ENCODE peak calls at places on chromosomes 3 and 15, in ten cellular contexts. One of them, this sample, is unnamed. For H3K4me1, the result is how much of the 10 kb centered on the place peaks cover.

GRCh38 chr3:142088522-142088921 is 60.8 kb downstream of the TFDP2 start:
- DNase-seq in Peyer's patch: no peak
- DNase-seq in pancreas: no peak
- DNase-seq in PC-3: peak
- DNase-seq in uterus: no peak
- DNase-seq in fibroblast of lung: peak
- DNase-seq in H1: no peak
- DNase-seq in heart left ventricle: no peak
- DNase-seq in HCT116: peak
- DNase-seq in neural progenitor cell: no peak
- DNase-seq in this sample: peak

GRCh38 chr3:16204751-16205150 is 30.3 kb downstream of the GALNT15 start:
- DNase-seq in Peyer's patch: no peak
- DNase-seq in uterus: no peak
- DNase-seq in pancreas: no peak
- DNase-seq in HCT116: no peak
- DNase-seq in fibroblast of lung: no peak
- DNase-seq in H1: no peak
- DNase-seq in PC-3: no peak
- DNase-seq in neural progenitor cell: no peak
- DNase-seq in heart left ventricle: no peak
- DNase-seq in this sample: no peak

GRCh38 chr3:138043266-138044029 is 33.5 kb downstream of the CLDN18 start:
- DNase-seq in Peyer's patch: no peak
- DNase-seq in PC-3: peak
- DNase-seq in H1: no peak
- DNase-seq in fibroblast of lung: peak
- DNase-seq in HCT116: no peak
- DNase-seq in pancreas: no peak
- DNase-seq in heart left ventricle: no peak
- DNase-seq in uterus: no peak
- DNase-seq in neural progenitor cell: no peak
- DNase-seq in this sample: peak

GRCh38 chr3:16618721-16619120 is 13.5 kb upstream of the DAZL start:
- DNase-seq in PC-3: peak
- DNase-seq in neural progenitor cell: no peak
- DNase-seq in pancreas: no peak
- DNase-seq in fibroblast of lung: peak
- DNase-seq in HCT116: no peak
- DNase-seq in uterus: no peak
- DNase-seq in H1: no peak
- DNase-seq in heart left ventricle: no peak
- DNase-seq in Peyer's patch: no peak
- DNase-seq in this sample: no peak

GRCh38 chr3:121411554-121411953 is 134.2 kb downstream of the POLQ start:
- DNase-seq in uterus: no peak
- DNase-seq in PC-3: peak
- DNase-seq in H1: no peak
- DNase-seq in fibroblast of lung: peak
- DNase-seq in neural progenitor cell: no peak
- DNase-seq in Peyer's patch: no peak
- DNase-seq in pancreas: no peak
- DNase-seq in HCT116: no peak
- DNase-seq in heart left ventricle: no peak
- DNase-seq in this sample: no peak

GRCh38 chr3:180306691-180307090 is 270.0 kb upstream of the PEX5L start:
- DNase-seq in heart left ventricle: no peak
- DNase-seq in pancreas: peak
- DNase-seq in PC-3: peak
- DNase-seq in neural progenitor cell: no peak
- DNase-seq in uterus: no peak
- DNase-seq in fibroblast of lung: peak
- DNase-seq in Peyer's patch: no peak
- DNase-seq in HCT116: no peak
- DNase-seq in H1: no peak
- DNase-seq in this sample: no peak

GRCh38 chr3:160152638-160153037 is 72.6 kb upstream of the C3orf80 start:
- DNase-seq in uterus: no peak
- DNase-seq in heart left ventricle: no peak
- DNase-seq in fibroblast of lung: no peak
- DNase-seq in HCT116: no peak
- DNase-seq in pancreas: no peak
- DNase-seq in Peyer's patch: no peak
- DNase-seq in H1: no peak
- DNase-seq in PC-3: no peak
- DNase-seq in neural progenitor cell: no peak
- DNase-seq in this sample: no peak

GRCh38 chr3:188775412-188775811 is 396.4 kb upstream of the TPRG1 start:
- DNase-seq in Peyer's patch: no peak
- DNase-seq in fibroblast of lung: no peak
- DNase-seq in heart left ventricle: no peak
- DNase-seq in pancreas: no peak
- DNase-seq in PC-3: no peak
- DNase-seq in uterus: no peak
- DNase-seq in HCT116: no peak
- DNase-seq in H1: no peak
- DNase-seq in neural progenitor cell: no peak
- DNase-seq in this sample: no peak

GRCh38 chr3:158260392-158260791 is 150.5 kb downstream of the RSRC1 start:
- DNase-seq in fibroblast of lung: peak
- DNase-seq in uterus: no peak
- DNase-seq in H1: no peak
- DNase-seq in PC-3: no peak
- DNase-seq in Peyer's patch: no peak
- DNase-seq in heart left ventricle: no peak
- DNase-seq in pancreas: no peak
- DNase-seq in neural progenitor cell: no peak
- DNase-seq in HCT116: no peak
- DNase-seq in this sample: peak

GRCh38 chr3:187112934-187113793 is 26.1 kb downstream of the RPL39L start:
- DNase-seq in HCT116: peak
- DNase-seq in heart left ventricle: no peak
- DNase-seq in fibroblast of lung: peak
- DNase-seq in pancreas: no peak
- DNase-seq in neural progenitor cell: no peak
- DNase-seq in Peyer's patch: no peak
- DNase-seq in uterus: no peak
- DNase-seq in PC-3: peak
- DNase-seq in H1: no peak
- DNase-seq in this sample: no peak

GRCh38 chr15:77507911-77508310 is 87.2 kb downstream of the HMG20A start:
- DNase-seq in pancreas: peak
- DNase-seq in neural progenitor cell: no peak
- DNase-seq in H1: no peak
- DNase-seq in HCT116: peak
- DNase-seq in PC-3: peak
- DNase-seq in uterus: no peak
- DNase-seq in Peyer's patch: no peak
- DNase-seq in fibroblast of lung: peak
- DNase-seq in heart left ventricle: peak
- DNase-seq in this sample: peak
- H3K4me1 ChIP-seq in pancreas: under half
- H3K4me1 ChIP-seq in neural progenitor cell: half or more
- H3K4me1 ChIP-seq in H1: under half
- H3K4me1 ChIP-seq in HCT116: under half
- H3K4me1 ChIP-seq in PC-3: under half
- H3K4me1 ChIP-seq in uterus: under half
- H3K4me1 ChIP-seq in Peyer's patch: under half
- H3K4me1 ChIP-seq in fibroblast of lung: under half
- H3K4me1 ChIP-seq in heart left ventricle: half or more
- H3K4me1 ChIP-seq in this sample: under half

GRCh38 chr3:54358969-54359648 is 236.8 kb downstream of the CACNA2D3 start:
- DNase-seq in uterus: no peak
- DNase-seq in neural progenitor cell: no peak
- DNase-seq in HCT116: no peak
- DNase-seq in Peyer's patch: no peak
- DNase-seq in pancreas: no peak
- DNase-seq in H1: no peak
- DNase-seq in PC-3: no peak
- DNase-seq in fibroblast of lung: no peak
- DNase-seq in heart left ventricle: peak
- DNase-seq in this sample: no peak
- TF ChIP-seq CTCF in uterus: no peak
- TF ChIP-seq CTCF in neural progenitor cell: no peak
- TF ChIP-seq CTCF in HCT116: no peak
- TF ChIP-seq CTCF in Peyer's patch: no peak
- TF ChIP-seq CTCF in pancreas: no peak
- TF ChIP-seq CTCF in H1: no peak
- TF ChIP-seq CTCF in PC-3: no peak
- TF ChIP-seq CTCF in fibroblast of lung: no peak
- TF ChIP-seq CTCF in heart left ventricle: no peak
- TF ChIP-seq CTCF in this sample: no peak

GRCh38 chr3:10551139-10551538 is 45.8 kb upstream of the ATP2B2 start:
- DNase-seq in uterus: no peak
- DNase-seq in H1: peak
- DNase-seq in fibroblast of lung: no peak
- DNase-seq in PC-3: no peak
- DNase-seq in neural progenitor cell: no peak
- DNase-seq in pancreas: no peak
- DNase-seq in Peyer's patch: no peak
- DNase-seq in HCT116: no peak
- DNase-seq in heart left ventricle: no peak
- DNase-seq in this sample: no peak
- H3K4me1 ChIP-seq in uterus: under half
- H3K4me1 ChIP-seq in H1: under half
- H3K4me1 ChIP-seq in fibroblast of lung: under half
- H3K4me1 ChIP-seq in PC-3: under half
- H3K4me1 ChIP-seq in neural progenitor cell: half or more
- H3K4me1 ChIP-seq in pancreas: under half
- H3K4me1 ChIP-seq in Peyer's patch: under half
- H3K4me1 ChIP-seq in HCT116: under half
- H3K4me1 ChIP-seq in heart left ventricle: under half
- H3K4me1 ChIP-seq in this sample: under half

GRCh38 chr3:156445117-156445968 is 109.6 kb downstream of the SSR3 start:
- DNase-seq in Peyer's patch: no peak
- DNase-seq in HCT116: no peak
- DNase-seq in neural progenitor cell: no peak
- DNase-seq in heart left ventricle: no peak
- DNase-seq in fibroblast of lung: peak
- DNase-seq in H1: no peak
- DNase-seq in PC-3: no peak
- DNase-seq in uterus: no peak
- DNase-seq in pancreas: no peak
- DNase-seq in this sample: no peak

GRCh38 chr3:156443079-156443478 is 111.8 kb downstream of the SSR3 start:
- DNase-seq in pancreas: no peak
- DNase-seq in PC-3: no peak
- DNase-seq in neural progenitor cell: no peak
- DNase-seq in uterus: no peak
- DNase-seq in H1: no peak
- DNase-seq in Peyer's patch: no peak
- DNase-seq in fibroblast of lung: no peak
- DNase-seq in HCT116: no peak
- DNase-seq in heart left ventricle: no peak
- DNase-seq in this sample: no peak

GRCh38 chr3:156449712-156450574 is 105.0 kb downstream of the SSR3 start:
- DNase-seq in pancreas: no peak
- DNase-seq in heart left ventricle: no peak
- DNase-seq in neural progenitor cell: peak
- DNase-seq in HCT116: peak
- DNase-seq in H1: no peak
- DNase-seq in Peyer's patch: no peak
- DNase-seq in PC-3: peak
- DNase-seq in fibroblast of lung: no peak
- DNase-seq in uterus: no peak
- DNase-seq in this sample: peak

GRCh38 chr3:156448300-156448699 is 106.6 kb downstream of the SSR3 start:
- DNase-seq in heart left ventricle: no peak
- DNase-seq in HCT116: peak
- DNase-seq in Peyer's patch: no peak
- DNase-seq in PC-3: peak
- DNase-seq in H1: peak
- DNase-seq in neural progenitor cell: peak
- DNase-seq in pancreas: no peak
- DNase-seq in fibroblast of lung: peak
- DNase-seq in uterus: no peak
- DNase-seq in this sample: peak
- TF ChIP-seq CTCF in heart left ventricle: peak
- TF ChIP-seq CTCF in HCT116: peak
- TF ChIP-seq CTCF in Peyer's patch: peak
- TF ChIP-seq CTCF in PC-3: peak
- TF ChIP-seq CTCF in H1: peak
- TF ChIP-seq CTCF in neural progenitor cell: peak
- TF ChIP-seq CTCF in pancreas: no peak
- TF ChIP-seq CTCF in fibroblast of lung: peak
- TF ChIP-seq CTCF in uterus: no peak
- TF ChIP-seq CTCF in this sample: peak

GRCh38 chr3:124714218-124714853 is 15.9 kb upstream of the UMPS start:
- DNase-seq in uterus: no peak
- DNase-seq in Peyer's patch: no peak
- DNase-seq in neural progenitor cell: no peak
- DNase-seq in H1: no peak
- DNase-seq in PC-3: no peak
- DNase-seq in heart left ventricle: no peak
- DNase-seq in HCT116: no peak
- DNase-seq in pancreas: no peak
- DNase-seq in fibroblast of lung: peak
- DNase-seq in this sample: peak
- H3K4me1 ChIP-seq in uterus: under half
- H3K4me1 ChIP-seq in Peyer's patch: under half
- H3K4me1 ChIP-seq in neural progenitor cell: under half
- H3K4me1 ChIP-seq in H1: under half
- H3K4me1 ChIP-seq in PC-3: under half
- H3K4me1 ChIP-seq in heart left ventricle: under half
- H3K4me1 ChIP-seq in HCT116: under half
- H3K4me1 ChIP-seq in pancreas: under half
- H3K4me1 ChIP-seq in fibroblast of lung: under half
- H3K4me1 ChIP-seq in this sample: under half

DNA sequence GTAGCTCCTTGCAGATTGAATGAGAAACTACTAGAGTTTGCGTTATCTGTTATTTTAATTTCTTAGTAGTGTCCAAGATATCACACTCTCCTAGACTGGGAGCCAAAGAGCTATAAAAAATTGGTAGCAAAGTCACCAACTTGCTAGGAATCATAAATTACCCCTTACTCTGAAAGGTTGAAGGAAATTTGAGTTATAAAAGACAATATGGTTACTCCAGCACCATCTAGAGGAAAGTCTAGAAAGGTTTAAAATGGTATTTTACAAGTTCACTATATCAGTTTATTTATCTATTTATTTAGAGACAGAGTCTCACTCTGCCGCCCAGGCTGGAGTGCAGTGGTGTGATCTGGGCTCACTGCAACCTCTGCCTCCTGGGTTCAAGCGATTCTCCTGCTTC is 121.6 kb downstream of the RBPMS2 start:
- DNase-seq in pancreas: no peak
- DNase-seq in heart left ventricle: no peak
- DNase-seq in fibroblast of lung: peak
- DNase-seq in H1: no peak
- DNase-seq in PC-3: peak
- DNase-seq in neural progenitor cell: no peak
- DNase-seq in uterus: no peak
- DNase-seq in HCT116: no peak
- DNase-seq in Peyer's patch: no peak
- DNase-seq in this sample: peak
- TF ChIP-seq CTCF in pancreas: no peak
- TF ChIP-seq CTCF in heart left ventricle: peak
- TF ChIP-seq CTCF in fibroblast of lung: no peak
- TF ChIP-seq CTCF in H1: no peak
- TF ChIP-seq CTCF in PC-3: peak
- TF ChIP-seq CTCF in neural progenitor cell: peak
- TF ChIP-seq CTCF in uterus: peak
- TF ChIP-seq CTCF in HCT116: peak
- TF ChIP-seq CTCF in Peyer's patch: peak
- TF ChIP-seq CTCF in this sample: peak

GRCh38 chr3:194269610-194270145 is 81.5 kb downstream of the CPN2 start:
- DNase-seq in H1: peak
- DNase-seq in PC-3: no peak
- DNase-seq in uterus: peak
- DNase-seq in pancreas: peak
- DNase-seq in heart left ventricle: peak
- DNase-seq in fibroblast of lung: peak
- DNase-seq in Peyer's patch: peak
- DNase-seq in HCT116: peak
- DNase-seq in neural progenitor cell: peak
- DNase-seq in this sample: peak
- H3K4me1 ChIP-seq in H1: under half
- H3K4me1 ChIP-seq in PC-3: under half
- H3K4me1 ChIP-seq in uterus: under half
- H3K4me1 ChIP-seq in pancreas: under half
- H3K4me1 ChIP-seq in heart left ventricle: half or more
- H3K4me1 ChIP-seq in fibroblast of lung: under half
- H3K4me1 ChIP-seq in Peyer's patch: under half
- H3K4me1 ChIP-seq in HCT116: half or more
- H3K4me1 ChIP-seq in neural progenitor cell: half or more
- H3K4me1 ChIP-seq in this sample: under half

This sample was measured in cardiac muscle cell.